ENCODE peak calls at places on chromosomes 3 and 15, in ten cellular contexts. M, C, W, F, O, H, U, D, A and P are unnamed samples.

GRCh38 chr3:138065939-138066338 is 49.5 kb downstream of the DZIP1L start:
- DNase-seq in M (no peak), C (no peak), W (no peak), F (no peak), O (no peak), H (no peak), U (no peak), D (no peak), A (no peak), P (no peak)

GRCh38 chr3:108602249-108602934 is 12.9 kb downstream of the DZIP3 start:
- DNase-seq in M (no peak), C (no peak), W (no peak), F (no peak), O (peak), H (no peak), U (no peak), D (no peak), A (no peak), P (no peak)

GRCh38 chr3:186128158-186128557 is 19.3 kb upstream of the ETV5 start:
- DNase-seq in M (no peak), C (no peak), W (no peak), F (no peak), O (no peak), H (peak), U (no peak), D (no peak), A (no peak), P (no peak)

GRCh38 chr15:58269455-58270414 is 131.6 kb downstream of the AQP9 start:
- DNase-seq in M (peak), C (peak), W (no peak), F (peak), O (no peak), H (peak), U (peak), D (no peak), A (peak), P (no peak)

GRCh38 chr3:105759442-105760078 is 109.3 kb downstream of the CBLB start:
- DNase-seq in M (no peak), C (no peak), W (no peak), F (no peak), O (no peak), H (no peak), U (no peak), D (no peak), A (no peak), P (no peak)

GRCh38 chr15:90388462-90389182 is 580 bp downstream of the IQGAP1 start:
- DNase-seq in M (peak), C (peak), W (peak), F (peak), O (peak), H (peak), U (peak), D (peak), A (peak), P (peak)

GRCh38 chr3:53269888-53270880 is 14.4 kb upstream of the TKT start:
- DNase-seq in M (peak), C (peak), W (no peak), F (peak), O (no peak), H (peak), U (peak), D (peak), A (peak), P (peak)

GRCh38 chr3:11655188-11655928 is 11.6 kb upstream of the VGLL4 start:
- DNase-seq in M (no peak), C (no peak), W (no peak), F (no peak), O (peak), H (peak), U (no peak), D (no peak), A (no peak), P (no peak)

GRCh38 chr3:49803464-49804140 is 541 bp downstream of the INKA1 start:
- DNase-seq in M (no peak), C (no peak), W (peak), F (peak), O (peak), H (peak), U (no peak), D (no peak), A (peak), P (peak)

GRCh38 chr15:85296615-85297402 is 83.6 kb upstream of the AKAP13 start:
- DNase-seq in M (peak), C (peak), W (peak), F (peak), O (peak), H (peak), U (peak), D (peak), A (peak), P (peak)

GRCh38 chr15:51688863-51689262 is 7.6 kb downstream of the SCG3 start:
- DNase-seq in M (no peak), C (no peak), W (no peak), F (peak), O (no peak), H (no peak), U (no peak), D (no peak), A (peak), P (no peak)

GRCh38 chr3:51932471-51933370 is 9.0 kb downstream of the RRP9 start:
- DNase-seq in M (no peak), C (no peak), W (no peak), F (no peak), O (no peak), H (no peak), U (no peak), D (no peak), A (no peak), P (no peak)

GRCh38 chr15:46900992-46901391 is 816.3 kb upstream of the SEMA6D start:
- DNase-seq in M (no peak), C (no peak), W (no peak), F (no peak), O (no peak), H (no peak), U (no peak), D (no peak), A (no peak), P (no peak)

GRCh38 chr3:114635878-114636277 is 342.1 kb downstream of the TIGIT start:
- DNase-seq in M (no peak), C (no peak), W (no peak), F (no peak), O (no peak), H (no peak), U (no peak), D (no peak), A (no peak), P (no peak)

GRCh38 chr3:14606663-14607339 is 44.8 kb upstream of the CCDC174 start:
- DNase-seq in M (no peak), C (no peak), W (no peak), F (peak), O (no peak), H (no peak), U (peak), D (peak), A (no peak), P (no peak)